ENCODE peak calls at places on chromosomes 16 and 17, in eight cellular contexts. E is GM06990, J is psoas muscle, B is mesendoderm, Z is hepatocyte, D is tibial nerve, O is iPS DF 6.9, X is IMR-90. G is an unnamed sample. For H3K36me3 and H3K27me3, the result is how much of the 10 kb centered on the place peaks cover.

GRCh38 chr16:74496054-74496453 is 74.8 kb upstream of the CLEC18B start:
- DNase-seq in D (no peak), X (no peak), B (no peak), Z (no peak), O (no peak), E (no peak), J (no peak), G (no peak)

GRCh38 chr16:85587763-85588474 is 25.2 kb upstream of the GSE1 start:
- DNase-seq in Z (no peak), J (no peak), E (no peak), X (no peak), B (no peak), O (no peak), D (no peak), G (no peak)

GRCh38 chr17:4748687-4749086 is 9.0 kb upstream of the CXCL16 start:
- DNase-seq in D (no peak), Z (no peak), J (no peak), E (no peak), B (no peak), X (no peak), O (no peak), G (no peak)

GRCh38 chr17:28325221-28325620 is 6.2 kb downstream of the TMEM97 start:
- DNase-seq in O (no peak), Z (no peak), E (no peak), X (no peak), B (no peak), D (no peak), J (no peak), G (no peak)

GRCh38 chr17:44970136-44970737 is 2.1 kb upstream of the C1QL1 start:
- DNase-seq in X (no peak), J (no peak), O (no peak), Z (peak), B (peak), E (peak), D (no peak), G (peak)

GRCh38 chr16:49484936-49485335 is 111.3 kb downstream of the C16orf78 start:
- DNase-seq in Z (no peak), X (no peak), J (no peak), D (no peak), E (no peak), O (no peak), B (no peak), G (no peak)

GRCh38 chr17:77247048-77247541 is 106.3 kb downstream of the SEC14L1 start:
- DNase-seq in J (peak), X (peak), Z (peak), D (peak), O (no peak), E (peak), B (peak), G (peak)

GRCh38 chr16:72043058-72043457 is 11.2 kb upstream of the HP start:
- DNase-seq in D (no peak), X (no peak), B (no peak), E (no peak), J (peak), Z (no peak), O (no peak), G (no peak)

GRCh38 chr17:59785091-59785799 is 77.8 kb downstream of the VMP1 start:
- DNase-seq in O (no peak), X (no peak), D (no peak), Z (no peak), E (no peak), B (no peak), J (no peak), G (no peak)

DNA sequence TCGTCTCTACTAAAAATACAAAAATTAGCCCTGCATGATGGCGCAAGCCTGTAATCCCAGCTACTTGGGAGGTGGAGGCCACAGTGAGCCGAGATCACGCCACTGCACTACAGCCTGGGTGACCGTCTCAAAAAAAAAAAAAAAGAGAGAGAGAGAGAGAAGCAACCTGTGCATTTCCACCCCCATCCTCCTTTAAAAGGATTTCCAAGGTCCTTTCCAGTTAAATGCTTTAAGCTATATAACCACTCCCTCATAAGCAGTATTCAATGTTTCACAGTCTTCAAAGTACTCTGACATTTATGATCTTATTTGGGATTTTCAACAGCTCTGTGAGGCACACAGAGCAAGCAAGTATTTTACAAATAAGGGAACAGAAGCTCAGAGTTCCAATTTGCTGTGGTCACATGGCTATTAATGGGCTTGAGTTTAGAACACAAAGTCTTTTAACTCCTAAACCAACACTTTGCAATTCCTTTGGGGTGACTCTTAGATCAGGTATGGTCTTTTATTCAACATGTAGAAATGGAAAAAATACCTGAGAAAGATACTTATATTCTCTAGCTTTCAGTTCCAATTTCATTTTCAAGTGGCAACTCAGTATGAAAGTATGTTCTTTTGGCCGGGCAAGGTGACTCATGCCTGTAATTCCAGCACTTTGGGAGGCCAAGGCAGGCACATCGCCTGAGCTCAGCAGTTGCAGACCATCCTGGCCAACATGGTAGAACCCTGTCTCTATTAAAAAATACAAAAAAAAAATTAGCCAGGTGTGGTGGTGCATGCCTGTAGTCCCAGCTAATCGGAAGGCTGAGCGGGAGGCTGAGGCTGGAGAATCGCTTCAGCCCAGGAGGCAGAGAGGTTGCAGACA is 31.3 kb downstream of the SPOP start:
- DNase-seq in X (peak), B (peak), D (no peak), O (no peak), Z (peak), E (peak), J (peak), G (no peak)
- H3K4me3 ChIP-seq in X (peak), B (no peak), D (no peak), O (no peak), Z (no peak), E (no peak), J (peak), G (no peak)

GRCh38 chr17:55067697-55068439 is 99.3 kb downstream of the STXBP4 start:
- DNase-seq in O (no peak), B (peak), X (peak), J (no peak), D (no peak), E (no peak), Z (no peak), G (no peak)

GRCh38 chr17:55068862-55069771 is 100.6 kb downstream of the STXBP4 start:
- DNase-seq in X (no peak), B (no peak), E (no peak), Z (no peak), J (no peak), O (no peak), D (no peak), G (no peak)

GRCh38 chr17:55072910-55073309 is 104.3 kb downstream of the STXBP4 start:
- DNase-seq in Z (no peak), X (peak), O (no peak), B (no peak), E (no peak), D (no peak), J (no peak), G (no peak)

DNA sequence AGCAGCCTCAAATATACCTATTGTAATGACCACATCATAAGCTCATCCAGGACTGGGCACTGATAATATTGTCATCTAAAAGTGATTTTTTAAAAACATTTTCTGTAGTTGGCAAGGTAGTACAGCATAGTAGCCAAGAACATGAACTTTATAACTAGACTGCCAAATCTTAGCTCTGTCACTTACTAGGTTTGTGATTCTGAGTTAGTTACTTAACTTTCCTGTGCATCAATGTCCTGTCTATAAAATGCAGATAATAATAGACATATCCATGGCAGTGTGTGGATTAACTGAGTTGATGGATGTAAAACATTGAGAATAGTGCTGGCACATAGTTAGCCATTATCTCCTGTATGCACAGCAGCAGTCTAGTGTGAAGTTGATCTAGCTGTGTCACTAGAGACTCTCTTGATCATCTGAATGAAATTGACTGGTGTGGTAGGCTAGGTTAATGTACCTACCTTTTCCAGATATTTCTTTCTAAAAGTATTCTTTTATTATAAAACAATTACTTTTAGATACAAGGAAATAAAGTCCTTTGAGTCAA is 101.5 kb downstream of the STXBP4 start:
- DNase-seq in E (no peak), B (no peak), X (no peak), J (no peak), O (no peak), D (no peak), Z (no peak), G (no peak)
- H3K36me3 ChIP-seq in E (under half), B (under half), X (under half), J (under half), O (under half), D (under half), Z (under half), G (under half)

GRCh38 chr17:79420318-79421243 is 190.3 kb downstream of the RBFOX3 start:
- DNase-seq in E (no peak), J (no peak), X (no peak), D (no peak), Z (peak), O (no peak), B (peak), G (no peak)
- H3K27me3 ChIP-seq in E (under half), J (half or more), X (under half), D (under half), Z (under half), O (under half), B (under half), G (under half)

DNA sequence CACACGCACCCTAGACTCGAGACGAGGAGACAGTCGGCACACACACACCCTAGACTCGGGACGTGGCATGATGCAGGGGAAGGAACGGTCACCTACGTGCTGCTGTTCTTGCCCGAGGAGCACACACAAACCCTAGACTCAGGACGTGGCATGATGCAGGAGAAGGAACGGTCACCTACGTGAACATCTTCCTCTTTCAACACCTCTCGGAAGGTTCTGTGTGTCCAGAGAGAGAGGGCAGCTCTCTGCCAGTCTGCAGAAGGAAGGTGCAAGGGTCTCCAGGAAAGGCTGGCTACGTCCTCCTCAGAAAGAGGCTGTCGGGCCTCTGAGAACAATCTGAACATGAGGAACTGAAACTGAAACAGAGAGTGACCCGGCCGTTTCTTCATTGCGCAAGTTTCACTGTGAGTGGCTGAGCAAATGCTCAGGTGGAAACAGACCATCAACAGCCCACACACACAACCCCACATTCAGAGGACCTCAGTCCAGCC is 43.4 kb downstream of the ZNF276 start:
- DNase-seq in J (no peak), B (no peak), E (peak), Z (no peak), D (peak), X (no peak), O (no peak), G (peak)
- H3K4me3 ChIP-seq in J (peak), B (no peak), E (peak), Z (no peak), D (peak), X (no peak), O (no peak), G (no peak)

GRCh38 chr16:2062801-2063200 is 15.0 kb downstream of the TSC2 start:
- DNase-seq in B (no peak), X (no peak), D (no peak), E (no peak), Z (no peak), O (no peak), J (no peak), G (no peak)

GRCh38 chr16:2061526-2061925 is 13.7 kb downstream of the TSC2 start:
- DNase-seq in X (no peak), D (no peak), O (no peak), E (no peak), B (no peak), Z (no peak), J (no peak), G (no peak)

GRCh38 chr16:2061023-2061422 is 13.2 kb downstream of the TSC2 start:
- DNase-seq in O (no peak), X (no peak), Z (no peak), B (no peak), E (no peak), J (no peak), D (no peak), G (no peak)

GRCh38 chr16:2058901-2059300 is 11.1 kb downstream of the TSC2 start:
- DNase-seq in J (no peak), Z (no peak), X (no peak), B (no peak), O (no peak), D (no peak), E (no peak), G (no peak)

GRCh38 chr16:2060346-2060745 is 12.6 kb downstream of the TSC2 start:
- DNase-seq in Z (no peak), J (no peak), X (no peak), B (no peak), E (no peak), D (no peak), O (no peak), G (no peak)
- H3K36me3 ChIP-seq in Z (under half), J (under half), X (half or more), B (under half), E (under half), D (under half), O (under half), G (under half)

GRCh38 chr17:7112527-7113108 is 2.0 kb downstream of the ASGR2 start:
- DNase-seq in D (no peak), Z (no peak), X (no peak), E (no peak), J (no peak), B (no peak), O (no peak), G (no peak)
- H3K27me3 ChIP-seq in D (under half), Z (under half), X (under half), E (under half), J (under half), B (under half), O (under half), G (under half)

G was measured in H7.